ENCODE peak calls at places on chromosomes 5 and 9, in ten cellular contexts. F, J, M, D, B, L, C, T, S and Z are unnamed samples.

GRCh38 chr9:123299558-123300126 is 31.3 kb upstream of the STRBP start:
- DNase-seq in F (peak), J (no peak), M (no peak), D (no peak), B (no peak), L (no peak), C (no peak), T (no peak), S (no peak), Z (no peak)

GRCh38 chr5:40834391-40834848 is 602 bp downstream of the RPL37 start:
- DNase-seq in F (peak), J (peak), M (no peak), D (peak), B (no peak), L (no peak), C (no peak), T (peak), S (peak), Z (peak)

GRCh38 chr5:168916852-168917251 is 337.7 kb upstream of the PANK3 start:
- DNase-seq in F (no peak), J (no peak), M (no peak), D (no peak), B (no peak), L (no peak), C (no peak), T (no peak), S (no peak), Z (peak)

GRCh38 chr5:154811653-154812465 is 38.5 kb downstream of the FAXDC2 start:
- DNase-seq in F (peak), J (peak), M (peak), D (peak), B (peak), L (peak), C (peak), T (peak), S (peak), Z (peak)

GRCh38 chr9:83707518-83707767 is 315 bp downstream of the UBQLN1 start:
- DNase-seq in F (no peak), J (peak), M (no peak), D (no peak), B (peak), L (no peak), C (peak), T (peak), S (no peak), Z (peak)

GRCh38 chr9:19232830-19233194 is 2.3 kb downstream of the DENND4C start:
- DNase-seq in F (no peak), J (no peak), M (no peak), D (no peak), B (no peak), L (no peak), C (peak), T (peak), S (no peak), Z (peak)

GRCh38 chr5:88882321-88883038 is 504 bp downstream of the MEF2C start:
- DNase-seq in F (no peak), J (no peak), M (no peak), D (peak), B (no peak), L (no peak), C (no peak), T (peak), S (no peak), Z (no peak)

GRCh38 chr5:145365464-145365863 is 469.7 kb downstream of the PRELID2 start:
- DNase-seq in F (no peak), J (no peak), M (no peak), D (no peak), B (no peak), L (no peak), C (no peak), T (no peak), S (no peak), Z (no peak)

GRCh38 chr9:33265211-33265885 is 499 bp downstream of the CHMP5 start:
- DNase-seq in F (no peak), J (no peak), M (peak), D (no peak), B (peak), L (no peak), C (peak), T (no peak), S (no peak), Z (no peak)

GRCh38 chr9:124264812-124265211 is 7.1 kb downstream of the NEK6 start:
- DNase-seq in F (no peak), J (no peak), M (no peak), D (no peak), B (no peak), L (no peak), C (peak), T (no peak), S (no peak), Z (no peak)

GRCh38 chr9:92650296-92650695 is 19.6 kb downstream of the IPPK start:
- DNase-seq in F (no peak), J (no peak), M (peak), D (no peak), B (no peak), L (no peak), C (no peak), T (no peak), S (no peak), Z (no peak)

GRCh38 chr9:130675396-130675795 is 11.0 kb downstream of the PRDM12 start:
- DNase-seq in F (no peak), J (no peak), M (no peak), D (no peak), B (no peak), L (no peak), C (no peak), T (no peak), S (no peak), Z (no peak)

GRCh38 chr9:91196103-91196761 is 165.5 kb downstream of the AUH start:
- DNase-seq in F (no peak), J (no peak), M (peak), D (no peak), B (no peak), L (no peak), C (no peak), T (no peak), S (no peak), Z (no peak)

GRCh38 chr9:78439866-78440830 is 143.2 kb downstream of the PSAT1 start:
- DNase-seq in F (peak), J (no peak), M (no peak), D (no peak), B (no peak), L (no peak), C (no peak), T (no peak), S (no peak), Z (no peak)

GRCh38 chr5:123181394-123181801 is 92.4 kb downstream of the PRDM6 start:
- DNase-seq in F (no peak), J (no peak), M (no peak), D (peak), B (no peak), L (no peak), C (no peak), T (no peak), S (no peak), Z (no peak)

GRCh38 chr5:30341492-30341891 is 852.0 kb upstream of the CDH6 start:
- DNase-seq in F (no peak), J (no peak), M (no peak), D (no peak), B (no peak), L (no peak), C (no peak), T (no peak), S (no peak), Z (no peak)

GRCh38 chr5:172952034-172952511 is 7.2 kb upstream of the RPL26L1 start:
- DNase-seq in F (no peak), J (no peak), M (no peak), D (no peak), B (no peak), L (no peak), C (peak), T (no peak), S (no peak), Z (no peak)

GRCh38 chr9:132630811-132631210 is 39.0 kb downstream of the DDX31 start:
- DNase-seq in F (no peak), J (no peak), M (no peak), D (no peak), B (no peak), L (no peak), C (no peak), T (no peak), S (no peak), Z (no peak)

GRCh38 chr9:106758911-106759310 is 104.1 kb upstream of the ZNF462 start:
- DNase-seq in F (no peak), J (no peak), M (no peak), D (no peak), B (no peak), L (no peak), C (peak), T (no peak), S (no peak), Z (peak)

GRCh38 chr5:159975462-159976019 is 33.4 kb upstream of the TTC1 start:
- DNase-seq in F (no peak), J (no peak), M (no peak), D (peak), B (peak), L (peak), C (peak), T (peak), S (no peak), Z (peak)

GRCh38 chr5:160375166-160375565 is 4.7 kb upstream of the C1QTNF2 start:
- DNase-seq in F (no peak), J (no peak), M (no peak), D (no peak), B (no peak), L (no peak), C (no peak), T (no peak), S (no peak), Z (no peak)

GRCh38 chr5:133870661-133871060 is 97.8 kb downstream of the C5orf15 start:
- DNase-seq in F (peak), J (no peak), M (no peak), D (no peak), B (no peak), L (no peak), C (peak), T (peak), S (peak), Z (peak)

GRCh38 chr9:29475471-29475870 is 1902.2 kb upstream of the C9orf72 start:
- DNase-seq in F (no peak), J (no peak), M (no peak), D (no peak), B (no peak), L (no peak), C (no peak), T (no peak), S (no peak), Z (no peak)